ENCODE peak calls at places on chromosomes 12 and 14, in five cellular contexts. U, J, V, G and R are unnamed samples.

GRCh38 chr12:118376089-118377004 is at the start of gene SUDS3:
- DNase-seq in V (peak), J (peak), U (peak), G (peak), R (peak)

GRCh38 chr14:26531894-26532293 is 65.9 kb downstream of the NOVA1 start:
- DNase-seq in J (no peak), V (no peak), U (no peak), G (no peak), R (peak)

GRCh38 chr12:131250028-131250950 is 296.6 kb downstream of the ADGRD1 start:
- DNase-seq in V (no peak), U (no peak), G (no peak), J (no peak), R (no peak)

GRCh38 chr14:53851394-53852056 is 105.1 kb downstream of the BMP4 start:
- DNase-seq in U (no peak), G (no peak), J (no peak), V (no peak), R (no peak)

GRCh38 chr12:72288436-72288835 is 16.3 kb downstream of the TRHDE start:
- DNase-seq in V (no peak), G (no peak), J (no peak), U (no peak), R (no peak)

GRCh38 chr12:48390026-48390425 is 39.3 kb upstream of the ZNF641 start:
- DNase-seq in U (no peak), V (no peak), G (no peak), J (no peak), R (no peak)

GRCh38 chr12:9163392-9163791 is 44.8 kb downstream of the PZP start:
- DNase-seq in U (no peak), J (no peak), G (no peak), V (no peak), R (no peak)

GRCh38 chr12:21294176-21294575 is 40.5 kb downstream of the SLCO1A2 start:
- DNase-seq in V (no peak), J (no peak), U (no peak), G (no peak), R (no peak)

GRCh38 chr12:89648211-89648930 is 60.3 kb downstream of the ATP2B1 start:
- DNase-seq in U (no peak), G (no peak), J (no peak), V (no peak), R (peak)

GRCh38 chr12:1533602-1534304 is 60.6 kb downstream of the FBXL14 start:
- DNase-seq in V (no peak), G (no peak), U (no peak), J (peak), R (no peak)

GRCh38 chr12:5678186-5678585 is 246.3 kb downstream of the NTF3 start:
- DNase-seq in J (no peak), G (no peak), V (no peak), U (no peak), R (no peak)

GRCh38 chr12:116708826-116709756 is 28.8 kb downstream of the SPRING1 start:
- DNase-seq in G (peak), J (peak), U (peak), V (peak), R (peak)

GRCh38 chr12:48017496-48017895 is 13.2 kb upstream of the COL2A1 start:
- DNase-seq in U (no peak), J (no peak), V (no peak), G (no peak), R (no peak)

GRCh38 chr14:93228550-93228949 is 21.5 kb downstream of the UBR7 start:
- DNase-seq in V (no peak), G (no peak), J (no peak), U (no peak), R (no peak)

GRCh38 chr12:32471601-32472001 is 72.2 kb downstream of the FGD4 start:
- DNase-seq in J (no peak), V (no peak), U (no peak), G (no peak), R (no peak)

GRCh38 chr12:93370947-93371346 is 6.8 kb upstream of the NUDT4 start:
- DNase-seq in V (no peak), U (no peak), J (no peak), G (no peak), R (no peak)

GRCh38 chr14:21825147-21825743 is 151.6 kb upstream of the OR4E1 start:
- DNase-seq in J (peak), G (no peak), U (peak), V (peak), R (no peak)

GRCh38 chr12:120101182-120101581 is 15.4 kb downstream of the RAB35 start:
- DNase-seq in G (no peak), U (no peak), J (no peak), V (no peak), R (no peak)